ENCODE peak calls at places on chromosome 17, in eight cellular contexts. X is GM12878, J is H1, D is K562, K is SK-N-SH, Z is HCT116, N is HepG2, M is endothelial cell of umbilical vein. H is an unnamed sample.

GRCh38 chr17:62821213-62822079 is 13.3 kb upstream of the MARCHF10 start:
- DNase-seq in X (no peak), J (no peak), D (no peak), K (no peak), Z (no peak), N (no peak), M (peak; percentile 76), H (no peak)

GRCh38 chr17:82648165-82648668 is at the start of gene WDR45B:
- DNase-seq in X (peak; percentile 80), J (peak; percentile 89), D (peak; percentile 92), K (peak; percentile 100), Z (peak; percentile 94), N (peak; percentile 94), M (peak; percentile 95), H (peak; percentile 53)

GRCh38 chr17:3828852-3829232 is 17.2 kb downstream of the NCBP3 start:
- DNase-seq in X (no peak), J (no peak), D (no peak), K (no peak), Z (no peak), N (no peak), M (no peak), H (no peak)

GRCh38 chr17:21218831-21219380 is 4.9 kb upstream of the TMEM11 start:
- DNase-seq in X (no peak), J (no peak), D (no peak), K (no peak), Z (no peak), N (no peak), M (peak; percentile 51), H (no peak)

GRCh38 chr17:31512104-31512740 is 120.7 kb downstream of the RAB11FIP4 start:
- DNase-seq in X (no peak), J (no peak), D (no peak), K (no peak), Z (no peak), N (no peak), M (no peak), H (no peak)

GRCh38 chr17:43540821-43541674 is 5.1 kb downstream of the ETV4 start:
- DNase-seq in X (no peak), J (peak; percentile 67), D (no peak), K (no peak), Z (no peak), N (no peak), M (no peak), H (no peak)

GRCh38 chr17:7499161-7499560 is 15.0 kb downstream of the POLR2A start:
- DNase-seq in X (no peak), J (no peak), D (no peak), K (no peak), Z (no peak), N (no peak), M (no peak), H (no peak)

GRCh38 chr17:52465407-52465806 is 306.9 kb upstream of the CA10 start:
- DNase-seq in X (no peak), J (no peak), D (no peak), K (no peak), Z (no peak), N (no peak), M (no peak), H (no peak)

GRCh38 chr17:44952946-44953475 is 5.4 kb upstream of the KIF18B start:
- DNase-seq in X (no peak), J (no peak), D (no peak), K (no peak), Z (no peak), N (no peak), M (no peak), H (no peak)

GRCh38 chr17:71959129-71959528 is 161.7 kb upstream of the SOX9 start:
- DNase-seq in X (peak; percentile 1), J (no peak), D (no peak), K (peak; percentile 40), Z (peak; percentile 49), N (peak; percentile 23), M (no peak), H (no peak)

GRCh38 chr17:17749025-17749772 is 67.9 kb downstream of the RAI1 start:
- DNase-seq in X (no peak), J (peak; percentile 65), D (no peak), K (peak; percentile 81), Z (no peak), N (no peak), M (no peak), H (no peak)

GRCh38 chr17:29247219-29247618 is 560 bp downstream of the CRYBA1 start:
- DNase-seq in X (no peak), J (no peak), D (no peak), K (no peak), Z (no peak), N (no peak), M (no peak), H (no peak)

GRCh38 chr17:69466905-69467630 is 52.6 kb downstream of the MAP2K6 start:
- DNase-seq in X (no peak), J (no peak), D (no peak), K (peak; percentile 50), Z (no peak), N (peak; percentile 12), M (peak; percentile 92), H (no peak)

GRCh38 chr17:73307130-73307529 is 4.7 kb downstream of the CDC42EP4 start:
- DNase-seq in X (no peak), J (no peak), D (no peak), K (no peak), Z (no peak), N (no peak), M (no peak), H (no peak)

GRCh38 chr17:41736983-41737679 is 2.7 kb upstream of the HAP1 start:
- DNase-seq in X (no peak), J (no peak), D (no peak), K (no peak), Z (no peak), N (no peak), M (no peak), H (peak; percentile 95)

GRCh38 chr17:29273924-29274323 is 20.0 kb downstream of the NUFIP2 start:
- DNase-seq in X (no peak), J (no peak), D (no peak), K (no peak), Z (no peak), N (peak; percentile 68), M (no peak), H (no peak)

GRCh38 chr17:83100853-83101391 is 21.5 kb downstream of the METRNL start:
- DNase-seq in X (no peak), J (no peak), D (no peak), K (no peak), Z (no peak), N (no peak), M (no peak), H (no peak)

GRCh38 chr17:60560860-60561257 is 34.8 kb upstream of the APPBP2 start:
- DNase-seq in X (no peak), J (no peak), D (no peak), K (no peak), Z (no peak), N (peak; percentile 45), M (no peak), H (no peak)

GRCh38 chr17:60562421-60562820 is 36.4 kb upstream of the APPBP2 start:
- DNase-seq in X (no peak), J (no peak), D (no peak), K (no peak), Z (no peak), N (no peak), M (no peak), H (no peak)

GRCh38 chr17:60559659-60559994 is 33.6 kb upstream of the APPBP2 start:
- DNase-seq in X (no peak), J (no peak), D (no peak), K (no peak), Z (no peak), N (no peak), M (no peak), H (no peak)

GRCh38 chr17:60557805-60558204 is 31.8 kb upstream of the APPBP2 start:
- DNase-seq in X (no peak), J (no peak), D (no peak), K (no peak), Z (no peak), N (peak; percentile 45), M (no peak), H (no peak)

DNA sequence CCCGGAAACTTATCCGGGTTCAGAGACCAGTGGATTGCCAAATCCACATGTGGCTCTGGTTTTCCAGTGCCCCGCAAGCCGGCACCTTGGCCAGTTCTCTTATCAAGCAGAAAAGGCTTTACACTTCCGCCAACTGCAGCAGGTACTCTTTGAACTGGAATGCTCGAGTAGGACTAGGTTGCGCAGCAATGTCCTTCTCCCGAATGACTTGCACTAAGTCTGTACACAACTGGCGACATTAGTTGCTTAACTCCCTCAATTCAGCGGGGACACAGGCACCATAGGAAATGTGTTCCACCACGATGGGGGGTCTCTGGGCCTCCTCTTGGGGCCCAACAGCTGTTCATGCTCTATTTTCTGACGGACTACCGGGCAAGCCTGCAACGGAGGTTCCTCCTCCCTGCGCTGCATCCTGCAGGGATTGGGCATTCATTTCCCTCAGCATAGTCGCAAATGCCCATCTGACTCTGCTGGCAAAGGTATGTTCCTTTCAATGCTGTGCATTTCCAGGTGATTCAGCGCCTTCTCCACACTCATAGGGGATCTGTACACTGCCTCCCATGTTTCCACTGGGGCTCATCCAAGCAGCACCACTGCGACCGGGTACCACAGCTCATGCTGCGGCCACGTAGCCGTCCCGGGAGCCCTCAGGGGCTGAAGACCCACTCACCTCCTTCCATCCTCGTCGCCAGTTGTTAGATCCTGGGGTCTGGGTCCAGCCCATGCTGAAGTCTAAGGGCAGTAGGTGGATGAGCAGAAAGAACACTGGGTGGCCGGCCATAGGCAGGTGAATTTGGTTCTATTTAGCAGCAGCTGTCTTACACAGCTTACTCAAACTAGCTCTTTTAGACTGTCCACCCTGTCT is 34.2 kb upstream of the APPBP2 start:
- DNase-seq in X (no peak), J (no peak), D (no peak), K (no peak), Z (no peak), N (peak; percentile 92), M (no peak), H (no peak)
- TF ChIP-seq POLR2AphosphoS5 in X (no peak), J (no peak), D (no peak), K (no peak), Z (no peak), N (peak; percentile 77), M (no peak), H (no peak)

DNA sequence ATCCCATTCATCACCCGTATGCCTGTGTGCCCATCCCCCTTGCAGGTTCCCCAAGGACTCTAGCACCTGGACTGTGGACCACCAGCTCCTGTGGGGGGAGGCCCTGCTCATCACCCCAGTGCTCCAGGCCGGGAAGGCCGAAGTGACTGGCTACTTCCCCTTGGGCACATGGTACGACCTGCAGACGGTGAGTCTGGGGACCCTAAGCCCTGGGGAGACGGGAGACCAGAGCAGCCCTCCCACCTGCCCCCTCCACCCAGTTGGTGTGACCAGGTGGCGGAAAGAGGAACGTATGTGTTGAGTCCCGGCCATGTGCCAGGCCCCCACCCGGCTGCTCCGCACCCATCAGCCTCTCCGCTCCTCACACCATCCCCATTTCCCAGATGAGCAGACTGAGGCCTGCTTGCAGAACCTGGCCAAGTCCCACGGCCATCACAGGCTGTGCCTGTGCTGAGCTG is 15.6 kb downstream of the GAA start:
- DNase-seq in X (no peak), J (no peak), D (no peak), K (peak; percentile 43), Z (no peak), N (no peak), M (no peak), H (no peak)
- H3K27ac ChIP-seq in X (no peak overlapping the region), J (no peak overlapping the region), D (no peak overlapping the region), K (no peak overlapping the region), Z (no peak overlapping the region), N (no peak overlapping the region), M (no peak overlapping the region), H (no peak overlapping the region)

GRCh38 chr17:57751348-57751970 is 6.4 kb upstream of the CCDC182 start:
- DNase-seq in X (no peak), J (no peak), D (no peak), K (no peak), Z (no peak), N (peak; percentile 56), M (no peak), H (no peak)
- H3K9ac ChIP-seq in X (no peak overlapping the region), J (no peak overlapping the region), D (no peak overlapping the region), K (no peak overlapping the region), Z (no peak overlapping the region), N (peak overlapping the region; percentile 35), M (no peak overlapping the region), H (no peak overlapping the region)

GRCh38 chr17:77022766-77023165 is 118.0 kb upstream of the SEC14L1 start:
- DNase-seq in X (no peak), J (no peak), D (no peak), K (no peak), Z (no peak), N (no peak), M (no peak), H (no peak)
- TF ChIP-seq POLR2AphosphoS5 in X (no peak), J (no peak), D (no peak), K (no peak), Z (no peak), N (no peak), M (no peak), H (no peak)